ENCODE peak calls at places on chromosomes 13 and 19, in five cellular contexts. One of them, this sample, is unnamed.

GRCh38 chr19:35353635-35354034 is 4.6 kb upstream of the FFAR3 start:
- DNase-seq in lung: no peak
- DNase-seq in activated CD8-positive, alpha-beta memory T cell treated with anti-CD3 and anti-CD28 coated beads for 24 hours: no peak
- DNase-seq in nephron progenitor cell: no peak
- DNase-seq in stomach: no peak
- DNase-seq in this sample: no peak

GRCh38 chr19:42396248-42396541 is 6.1 kb upstream of the CNFN start:
- DNase-seq in nephron progenitor cell: no peak
- DNase-seq in stomach: no peak
- DNase-seq in lung: no peak
- DNase-seq in activated CD8-positive, alpha-beta memory T cell treated with anti-CD3 and anti-CD28 coated beads for 24 hours: no peak
- DNase-seq in this sample: peak

GRCh38 chr19:6765738-6766356 is 1.4 kb downstream of the SH2D3A start:
- DNase-seq in lung: peak
- DNase-seq in stomach: peak
- DNase-seq in nephron progenitor cell: no peak
- DNase-seq in activated CD8-positive, alpha-beta memory T cell treated with anti-CD3 and anti-CD28 coated beads for 24 hours: no peak
- DNase-seq in this sample: peak

GRCh38 chr19:16327911-16328823 is 3.5 kb downstream of the KLF2 start:
- DNase-seq in activated CD8-positive, alpha-beta memory T cell treated with anti-CD3 and anti-CD28 coated beads for 24 hours: peak
- DNase-seq in nephron progenitor cell: no peak
- DNase-seq in stomach: peak
- DNase-seq in lung: peak
- DNase-seq in this sample: no peak

GRCh38 chr13:30731658-30732390 is 3.5 kb upstream of the ALOX5AP start:
- DNase-seq in activated CD8-positive, alpha-beta memory T cell treated with anti-CD3 and anti-CD28 coated beads for 24 hours: no peak
- DNase-seq in nephron progenitor cell: no peak
- DNase-seq in lung: no peak
- DNase-seq in stomach: no peak
- DNase-seq in this sample: no peak

GRCh38 chr19:46932346-46932745 is 71.5 kb downstream of the ARHGAP35 start:
- DNase-seq in stomach: no peak
- DNase-seq in nephron progenitor cell: no peak
- DNase-seq in activated CD8-positive, alpha-beta memory T cell treated with anti-CD3 and anti-CD28 coated beads for 24 hours: no peak
- DNase-seq in lung: peak
- DNase-seq in this sample: no peak

GRCh38 chr19:2602391-2603181 is 99.9 kb downstream of the GNG7 start:
- DNase-seq in lung: peak
- DNase-seq in nephron progenitor cell: peak
- DNase-seq in stomach: peak
- DNase-seq in activated CD8-positive, alpha-beta memory T cell treated with anti-CD3 and anti-CD28 coated beads for 24 hours: no peak
- DNase-seq in this sample: no peak

GRCh38 chr13:109600078-109600477 is 186.3 kb downstream of the IRS2 start:
- DNase-seq in activated CD8-positive, alpha-beta memory T cell treated with anti-CD3 and anti-CD28 coated beads for 24 hours: no peak
- DNase-seq in lung: no peak
- DNase-seq in nephron progenitor cell: no peak
- DNase-seq in stomach: no peak
- DNase-seq in this sample: no peak

GRCh38 chr19:23436944-23437343 is 41.7 kb upstream of the ZNF91 start:
- DNase-seq in nephron progenitor cell: no peak
- DNase-seq in lung: no peak
- DNase-seq in activated CD8-positive, alpha-beta memory T cell treated with anti-CD3 and anti-CD28 coated beads for 24 hours: no peak
- DNase-seq in stomach: no peak
- DNase-seq in this sample: no peak

GRCh38 chr19:16297575-16298178 is 26.9 kb upstream of the KLF2 start:
- DNase-seq in activated CD8-positive, alpha-beta memory T cell treated with anti-CD3 and anti-CD28 coated beads for 24 hours: no peak
- DNase-seq in lung: no peak
- DNase-seq in stomach: peak
- DNase-seq in nephron progenitor cell: no peak
- DNase-seq in this sample: no peak

GRCh38 chr13:61252213-61252612 is 163.4 kb downstream of the PCDH20 start:
- DNase-seq in stomach: no peak
- DNase-seq in activated CD8-positive, alpha-beta memory T cell treated with anti-CD3 and anti-CD28 coated beads for 24 hours: no peak
- DNase-seq in lung: no peak
- DNase-seq in nephron progenitor cell: no peak
- DNase-seq in this sample: no peak

GRCh38 chr13:46126074-46126473 is 21.2 kb upstream of the CPB2 start:
- DNase-seq in stomach: no peak
- DNase-seq in nephron progenitor cell: no peak
- DNase-seq in lung: no peak
- DNase-seq in activated CD8-positive, alpha-beta memory T cell treated with anti-CD3 and anti-CD28 coated beads for 24 hours: no peak
- DNase-seq in this sample: no peak

GRCh38 chr13:40677064-40677463 is 10.6 kb upstream of the FOXO1 start:
- DNase-seq in nephron progenitor cell: no peak
- DNase-seq in activated CD8-positive, alpha-beta memory T cell treated with anti-CD3 and anti-CD28 coated beads for 24 hours: no peak
- DNase-seq in stomach: no peak
- DNase-seq in lung: no peak
- DNase-seq in this sample: no peak

GRCh38 chr13:113837554-113838355 is 26.1 kb downstream of the GAS6 start:
- DNase-seq in stomach: peak
- DNase-seq in lung: peak
- DNase-seq in activated CD8-positive, alpha-beta memory T cell treated with anti-CD3 and anti-CD28 coated beads for 24 hours: no peak
- DNase-seq in nephron progenitor cell: no peak
- DNase-seq in this sample: peak

GRCh38 chr13:98206946-98207345 is 29.9 kb upstream of the RNF113B start:
- DNase-seq in nephron progenitor cell: no peak
- DNase-seq in stomach: no peak
- DNase-seq in activated CD8-positive, alpha-beta memory T cell treated with anti-CD3 and anti-CD28 coated beads for 24 hours: no peak
- DNase-seq in lung: no peak
- DNase-seq in this sample: no peak

GRCh38 chr19:16330368-16330801 is 5.8 kb downstream of the KLF2 start:
- DNase-seq in nephron progenitor cell: no peak
- DNase-seq in stomach: peak
- DNase-seq in activated CD8-positive, alpha-beta memory T cell treated with anti-CD3 and anti-CD28 coated beads for 24 hours: peak
- DNase-seq in lung: peak
- DNase-seq in this sample: no peak

GRCh38 chr19:24140099-24140498 is 53.1 kb downstream of the ZNF254 start:
- DNase-seq in stomach: no peak
- DNase-seq in nephron progenitor cell: no peak
- DNase-seq in activated CD8-positive, alpha-beta memory T cell treated with anti-CD3 and anti-CD28 coated beads for 24 hours: no peak
- DNase-seq in lung: no peak
- DNase-seq in this sample: no peak

GRCh38 chr19:11639245-11639601 is 41.9 kb downstream of the ZNF627 start:
- DNase-seq in stomach: no peak
- DNase-seq in nephron progenitor cell: no peak
- DNase-seq in activated CD8-positive, alpha-beta memory T cell treated with anti-CD3 and anti-CD28 coated beads for 24 hours: peak
- DNase-seq in lung: no peak
- DNase-seq in this sample: no peak

GRCh38 chr19:39093761-39094160 is 9.6 kb downstream of the ACP7 start:
- DNase-seq in stomach: no peak
- DNase-seq in lung: no peak
- DNase-seq in nephron progenitor cell: no peak
- DNase-seq in activated CD8-positive, alpha-beta memory T cell treated with anti-CD3 and anti-CD28 coated beads for 24 hours: no peak
- DNase-seq in this sample: no peak

GRCh38 chr19:45419396-45419795 is 4.3 kb downstream of the ERCC1 start:
- DNase-seq in lung: no peak
- DNase-seq in nephron progenitor cell: no peak
- DNase-seq in activated CD8-positive, alpha-beta memory T cell treated with anti-CD3 and anti-CD28 coated beads for 24 hours: no peak
- DNase-seq in stomach: no peak
- DNase-seq in this sample: no peak

GRCh38 chr13:73984949-73985691 is 149.1 kb downstream of the KLF12 start:
- DNase-seq in stomach: no peak
- DNase-seq in nephron progenitor cell: no peak
- DNase-seq in lung: peak
- DNase-seq in activated CD8-positive, alpha-beta memory T cell treated with anti-CD3 and anti-CD28 coated beads for 24 hours: peak
- DNase-seq in this sample: no peak

GRCh38 chr13:113774177-113775107 is 15.4 kb downstream of the TMEM255B start:
- DNase-seq in lung: no peak
- DNase-seq in nephron progenitor cell: no peak
- DNase-seq in activated CD8-positive, alpha-beta memory T cell treated with anti-CD3 and anti-CD28 coated beads for 24 hours: no peak
- DNase-seq in stomach: peak
- DNase-seq in this sample: no peak

GRCh38 chr19:16671652-16672274 is 10.8 kb downstream of the TMEM38A start:
- DNase-seq in stomach: no peak
- DNase-seq in nephron progenitor cell: no peak
- DNase-seq in activated CD8-positive, alpha-beta memory T cell treated with anti-CD3 and anti-CD28 coated beads for 24 hours: no peak
- DNase-seq in lung: no peak
- DNase-seq in this sample: no peak

GRCh38 chr19:50933640-50934039 is 19.2 kb downstream of the KLK5 start:
- DNase-seq in activated CD8-positive, alpha-beta memory T cell treated with anti-CD3 and anti-CD28 coated beads for 24 hours: no peak
- DNase-seq in stomach: no peak
- DNase-seq in nephron progenitor cell: no peak
- DNase-seq in lung: no peak
- DNase-seq in this sample: no peak

GRCh38 chr13:65656740-65657329 is 1573.3 kb downstream of the PCDH9 start:
- DNase-seq in nephron progenitor cell: no peak
- DNase-seq in lung: no peak
- DNase-seq in stomach: no peak
- DNase-seq in activated CD8-positive, alpha-beta memory T cell treated with anti-CD3 and anti-CD28 coated beads for 24 hours: no peak
- DNase-seq in this sample: no peak

GRCh38 chr19:53792721-53793433 is 31.2 kb downstream of the NLRP12 start:
- DNase-seq in nephron progenitor cell: peak
- DNase-seq in stomach: peak
- DNase-seq in lung: peak
- DNase-seq in activated CD8-positive, alpha-beta memory T cell treated with anti-CD3 and anti-CD28 coated beads for 24 hours: peak
- DNase-seq in this sample: peak

GRCh38 chr13:106284358-106284757 is 251.1 kb downstream of the EFNB2 start:
- DNase-seq in activated CD8-positive, alpha-beta memory T cell treated with anti-CD3 and anti-CD28 coated beads for 24 hours: no peak
- DNase-seq in lung: no peak
- DNase-seq in stomach: no peak
- DNase-seq in nephron progenitor cell: no peak
- DNase-seq in this sample: no peak